ENCODE peak calls at places on chromosomes 7 and 10, in four cellular contexts. M is esophagus squamous epithelium, E is PC-9, U is prostate gland. S is an unnamed sample. For H3K4me1, the result is how much of the 10 kb centered on the place peaks cover.

GRCh38 chr7:4951903-4952636 is 6.9 kb downstream of the MMD2 start:
- DNase-seq in M (no peak), E (peak), U (no peak), S (no peak)

GRCh38 chr10:114283091-114283490 is 44.0 kb downstream of the VWA2 start:
- DNase-seq in M (no peak), U (no peak), E (no peak), S (peak)

GRCh38 chr7:26208040-26208439 is 6.5 kb downstream of the CBX3 start:
- DNase-seq in M (no peak), E (no peak), U (no peak), S (no peak)

GRCh38 chr7:47489624-47490023 is 92.3 kb downstream of the TNS3 start:
- DNase-seq in M (no peak), E (no peak), U (no peak), S (no peak)

GRCh38 chr10:93541402-93542357 is 24.8 kb upstream of the FFAR4 start:
- DNase-seq in M (no peak), U (no peak), E (peak), S (no peak)

GRCh38 chr10:23656735-23657134 is 217.9 kb downstream of the OTUD1 start:
- DNase-seq in U (no peak), M (no peak), E (no peak), S (no peak)

GRCh38 chr10:94208315-94208714 is 154.4 kb downstream of the NOC3L start:
- DNase-seq in U (no peak), M (no peak), E (no peak), S (no peak)

GRCh38 chr7:69129524-69129923 is 468.8 kb upstream of the AUTS2 start:
- DNase-seq in E (no peak), M (no peak), U (no peak), S (no peak)

GRCh38 chr7:111409714-111410422 is 152.4 kb downstream of the IMMP2L start:
- DNase-seq in E (no peak), U (no peak), M (no peak), S (no peak)

GRCh38 chr10:126110434-126110833 is 214.1 kb downstream of the FANK1 start:
- DNase-seq in M (no peak), E (no peak), U (no peak), S (no peak)

GRCh38 chr10:124064676-124065075 is 28.7 kb downstream of the CHST15 start:
- DNase-seq in E (no peak), M (no peak), U (no peak), S (no peak)

GRCh38 chr7:111690364-111691111 is 128.2 kb upstream of the IMMP2L start:
- DNase-seq in E (no peak), U (no peak), M (no peak), S (no peak)

GRCh38 chr10:97849491-97850402 is at the start of gene GOLGA7B:
- DNase-seq in U (no peak), E (peak), M (no peak), S (no peak)

GRCh38 chr10:121002586-121003205 is 151.5 kb downstream of the WDR11 start:
- DNase-seq in E (no peak), M (no peak), U (no peak), S (no peak)

GRCh38 chr7:129317450-129317849 is 92.6 kb downstream of the AHCYL2 start:
- DNase-seq in U (no peak), M (no peak), E (no peak), S (no peak)

GRCh38 chr7:76054129-76055120 is 6.5 kb downstream of the MDH2 start:
- DNase-seq in M (no peak), E (peak), U (no peak), S (peak)

GRCh38 chr10:47165711-47166404 is 134.1 kb upstream of the GDF10 start:
- DNase-seq in U (peak), M (no peak), E (peak), S (no peak)

GRCh38 chr10:27464993-27465392 is 39.1 kb upstream of the RAB18 start:
- DNase-seq in E (no peak), M (no peak), U (no peak), S (no peak)

GRCh38 chr7:101093907-101094306 is 8.6 kb downstream of the TRIM56 start:
- DNase-seq in U (no peak), M (no peak), E (no peak), S (no peak)

GRCh38 chr7:121341933-121342332 is 13.1 kb downstream of the WNT16 start:
- DNase-seq in M (no peak), E (no peak), U (no peak), S (no peak)

GRCh38 chr10:93977442-93977841 is 16.3 kb upstream of the PLCE1 start:
- DNase-seq in M (no peak), E (no peak), U (no peak), S (no peak)

GRCh38 chr7:286278-286677 is 3.7 kb upstream of the FOXL3 start:
- DNase-seq in M (no peak), U (no peak), E (no peak), S (no peak)

GRCh38 chr7:63925626-63926460 is 72.8 kb upstream of the ZNF722 start:
- DNase-seq in M (peak), U (peak), E (peak), S (peak)

GRCh38 chr7:48089415-48089975 is 430 bp downstream of the UPP1 start:
- DNase-seq in E (no peak), M (peak), U (peak), S (no peak)

GRCh38 chr7:1940402-1940786 is 270.3 kb downstream of the ELFN1 start:
- DNase-seq in E (no peak), M (peak), U (no peak), S (no peak)

GRCh38 chr7:1940863-1941262 is 270.8 kb downstream of the ELFN1 start:
- DNase-seq in U (no peak), E (no peak), M (no peak), S (no peak)

GRCh38 chr7:1942704-1943294 is 272.7 kb downstream of the ELFN1 start:
- DNase-seq in U (no peak), E (no peak), M (no peak), S (no peak)

GRCh38 chr7:1942026-1942703 is 272.1 kb downstream of the ELFN1 start:
- DNase-seq in E (no peak), U (no peak), M (no peak), S (no peak)

GRCh38 chr7:1941464-1942025 is 271.5 kb downstream of the ELFN1 start:
- DNase-seq in U (no peak), M (no peak), E (no peak), S (no peak)
- H3K4me1 ChIP-seq in U (under half), M (under half), E (under half), S (under half)

GRCh38 chr7:116522247-116522646 is 2.6 kb upstream of the CAV1 start:
- DNase-seq in U (no peak), E (peak), M (no peak), S (no peak)

GRCh38 chr7:116525913-116526857 is 1.3 kb downstream of the CAV1 start:
- DNase-seq in U (peak), E (peak), M (no peak), S (peak)

GRCh38 chr7:116525298-116525912 is 569 bp downstream of the CAV1 start:
- DNase-seq in U (peak), E (peak), M (no peak), S (peak)

GRCh38 chr7:116524609-116525297 is at the start of gene CAV1:
- DNase-seq in M (no peak), U (peak), E (peak), S (peak)

DNA sequence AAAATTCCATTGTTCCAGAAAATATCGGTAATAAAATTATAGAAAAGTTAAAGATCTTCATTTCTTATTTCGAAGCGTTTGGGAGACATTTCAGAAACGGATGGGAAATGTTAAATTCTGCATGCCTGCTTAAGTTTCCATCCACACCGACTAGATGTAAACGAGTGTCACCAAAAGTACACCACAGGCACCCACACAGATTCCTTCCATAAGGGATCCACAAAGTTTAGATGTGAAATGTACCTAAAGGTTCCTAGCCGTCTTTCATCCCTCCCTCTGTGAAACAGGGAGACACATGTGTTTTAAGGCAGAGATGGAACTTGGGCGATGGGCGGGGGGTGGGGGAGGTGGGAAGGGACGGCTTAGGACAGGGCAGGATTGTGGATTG is 621 bp upstream of the CAV1 start:
- DNase-seq in M (no peak), E (no peak), U (no peak), S (no peak)
- H3K4me3 ChIP-seq in M (peak), E (peak), U (peak), S (peak)

GRCh38 chr10:110701618-110701971 is 57.5 kb downstream of the RBM20 start:
- DNase-seq in U (no peak), E (no peak), M (no peak), S (no peak)

GRCh38 chr10:110706690-110707098 is 62.6 kb downstream of the RBM20 start:
- DNase-seq in M (no peak), E (no peak), U (no peak), S (no peak)

GRCh38 chr10:110700947-110701617 is 56.9 kb downstream of the RBM20 start:
- DNase-seq in U (no peak), M (no peak), E (no peak), S (no peak)

GRCh38 chr10:110704070-110704469 is 59.9 kb downstream of the RBM20 start:
- DNase-seq in M (no peak), E (no peak), U (no peak), S (no peak)

GRCh38 chr10:110704906-110705476 is 60.9 kb downstream of the RBM20 start:
- DNase-seq in U (no peak), M (no peak), E (no peak), S (no peak)
- H3K4me1 ChIP-seq in U (under half), M (under half), E (under half), S (under half)

GRCh38 chr10:78551184-78552005 is 517.4 kb upstream of the ZMIZ1 start:
- DNase-seq in U (no peak), E (no peak), M (no peak), S (no peak)
- H3K4me3 ChIP-seq in U (no peak), E (no peak), M (no peak), S (no peak)

GRCh38 chr10:112956631-112957350 is 6.7 kb downstream of the TCF7L2 start:
- DNase-seq in M (no peak), U (peak), E (no peak), S (no peak)
- H3K4me1 ChIP-seq in M (under half), U (under half), E (under half), S (under half)

DNA sequence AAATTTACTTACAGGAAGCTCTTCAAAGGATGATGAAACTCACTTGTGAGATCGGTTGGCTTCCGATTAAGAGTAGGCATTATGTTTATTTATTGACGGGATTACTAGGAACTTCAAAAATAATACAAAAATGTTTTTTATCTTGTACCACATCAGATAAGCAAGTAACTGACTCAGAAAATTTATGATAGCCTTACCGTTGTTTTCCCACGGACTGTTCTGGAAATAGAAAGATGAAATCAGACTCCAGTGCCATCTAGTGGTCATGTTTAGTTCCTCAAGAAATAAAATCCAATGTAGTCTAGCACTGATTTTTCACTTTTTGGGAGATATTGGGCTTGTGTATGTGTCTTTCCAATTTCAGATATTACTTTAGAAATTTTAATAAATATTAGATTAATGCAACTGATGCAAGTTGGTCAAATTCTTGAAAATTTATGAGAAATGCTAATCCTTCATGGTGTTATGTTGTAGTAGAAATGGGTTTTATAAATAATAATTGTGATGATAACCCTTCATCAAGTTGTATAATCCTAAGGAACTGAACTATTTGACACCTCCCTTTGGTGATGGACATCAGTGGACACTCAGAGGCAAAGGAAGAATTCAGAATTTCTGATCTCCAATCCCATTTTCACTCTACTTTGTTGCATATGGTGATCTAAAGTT is 168.8 kb downstream of the TMEM26 start:
- DNase-seq in U (peak), E (no peak), M (no peak), S (no peak)
- H3K4me3 ChIP-seq in U (no peak), E (peak), M (no peak), S (no peak)

DNA sequence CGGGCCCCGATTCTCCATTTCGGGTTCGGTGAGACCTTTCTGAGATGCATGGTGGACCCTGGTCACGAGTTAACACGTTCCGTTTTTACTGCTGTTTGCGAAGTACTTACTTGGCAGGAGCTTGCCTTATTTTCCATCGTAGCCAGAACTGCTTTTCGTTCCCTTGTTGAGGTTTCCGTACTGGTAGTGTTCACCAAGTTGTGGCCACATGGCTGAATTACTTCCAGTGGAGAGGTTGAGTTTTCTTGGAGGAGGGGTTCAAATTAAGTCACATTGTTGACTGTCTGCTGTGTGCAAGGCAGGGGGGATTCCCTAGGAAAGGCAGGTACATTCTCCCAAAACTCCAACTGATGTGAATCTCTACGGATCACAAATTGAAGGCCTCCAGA is 4.0 kb downstream of the MXI1 start:
- DNase-seq in E (no peak), M (no peak), U (no peak), S (no peak)
- H3K4me1 ChIP-seq in E (under half), M (under half), U (under half), S (under half)

GRCh38 chr10:72487116-72487515 is 132.4 kb upstream of the DNAJB12 start:
- DNase-seq in E (no peak), M (no peak), U (no peak), S (no peak)

GRCh38 chr10:72485701-72486100 is 131.0 kb upstream of the DNAJB12 start:
- DNase-seq in M (no peak), E (no peak), U (no peak), S (no peak)

GRCh38 chr10:72490951-72491350 is 134.9 kb downstream of the MICU1 start:
- DNase-seq in M (no peak), U (no peak), E (no peak), S (no peak)

GRCh38 chr10:72484521-72484920 is 129.8 kb upstream of the DNAJB12 start:
- DNase-seq in U (no peak), M (no peak), E (no peak), S (no peak)

GRCh38 chr10:72487521-72487920 is 132.8 kb upstream of the DNAJB12 start:
- DNase-seq in U (no peak), M (no peak), E (no peak), S (no peak)
- H3K4me3 ChIP-seq in U (no peak), M (no peak), E (no peak), S (no peak)

S was measured in breast epithelium.